ENCODE peak calls at places on chromosomes 16 and 17, in nine cellular contexts. Q is SK-N-SH, I is ovary, M is suprapubic skin, D is sigmoid colon, U is transverse colon, A is stomach, J is GM12878, P is upper lobe of left lung. G is an unnamed sample. For H3K27me3 and H3K9me3, the result is how much of the 10 kb centered on the place peaks cover.

GRCh38 chr17:34979650-34980352 is 511 bp upstream of the LIG3 start:
- DNase-seq in J (no peak), I (no peak), P (no peak), U (no peak), D (no peak), Q (no peak), A (no peak), M (no peak), G (no peak)

GRCh38 chr16:49048557-49048956 is 233.1 kb downstream of the CBLN1 start:
- DNase-seq in D (no peak), Q (no peak), J (no peak), U (no peak), A (no peak), I (no peak), M (no peak), P (no peak), G (no peak)

GRCh38 chr17:15462962-15463361 is 4.5 kb downstream of the CDRT4 start:
- DNase-seq in U (no peak), D (no peak), Q (no peak), P (no peak), I (peak), J (no peak), A (no peak), M (no peak), G (no peak)

GRCh38 chr16:87881327-87882200 is 12.3 kb upstream of the SLC7A5 start:
- DNase-seq in P (no peak), J (no peak), I (no peak), M (no peak), A (no peak), D (no peak), U (no peak), Q (no peak), G (no peak)

GRCh38 chr16:4365615-4366014 is 6.0 kb upstream of the VASN start:
- DNase-seq in I (no peak), Q (no peak), A (no peak), D (no peak), J (no peak), P (no peak), M (no peak), U (no peak), G (no peak)

GRCh38 chr16:69917739-69918138 is 33.4 kb upstream of the CLEC18A start:
- DNase-seq in A (no peak), Q (no peak), P (no peak), D (peak), J (no peak), I (peak), U (no peak), M (no peak), G (peak)

GRCh38 chr16:27920391-27920891 is 143.1 kb downstream of the GSG1L start:
- DNase-seq in I (no peak), A (no peak), M (no peak), U (no peak), J (no peak), D (no peak), P (no peak), Q (peak), G (no peak)

GRCh38 chr17:82258555-82258954 is 14.9 kb downstream of the CSNK1D start:
- DNase-seq in Q (no peak), A (no peak), J (no peak), I (no peak), U (no peak), P (no peak), D (no peak), M (no peak), G (no peak)

GRCh38 chr16:72666267-72666666 is 381.7 kb downstream of the ZFHX3 start:
- DNase-seq in Q (no peak), D (no peak), M (no peak), J (no peak), U (no peak), P (no peak), I (no peak), A (no peak), G (no peak)

GRCh38 chr17:54426287-54426886 is 474.3 kb upstream of the TOM1L1 start:
- DNase-seq in M (no peak), I (no peak), A (no peak), Q (peak), U (no peak), J (no peak), P (no peak), D (no peak), G (no peak)

GRCh38 chr17:36534117-36534880 is at the start of gene MYO19:
- DNase-seq in M (peak), I (peak), D (peak), P (peak), Q (peak), U (peak), A (peak), J (peak), G (peak)

GRCh38 chr17:60554377-60554788 is 28.3 kb upstream of the APPBP2 start:
- DNase-seq in D (no peak), A (peak), P (peak), M (no peak), U (no peak), I (no peak), J (no peak), Q (no peak), G (no peak)

GRCh38 chr16:53766304-53767016 is 62.5 kb downstream of the FTO start:
- DNase-seq in J (no peak), U (no peak), Q (no peak), M (no peak), A (no peak), I (no peak), D (no peak), P (no peak), G (no peak)

GRCh38 chr16:19785512-19786130 is 67.5 kb downstream of the IQCK start:
- DNase-seq in M (no peak), U (no peak), Q (no peak), I (no peak), D (no peak), P (no peak), A (no peak), J (no peak), G (peak)

GRCh38 chr16:2095315-2095853 is 40.3 kb downstream of the PKD1 start:
- DNase-seq in I (no peak), U (no peak), J (no peak), P (no peak), Q (no peak), M (no peak), D (no peak), A (no peak), G (no peak)

GRCh38 chr17:48241131-48241591 is 133.6 kb downstream of the SNX11 start:
- DNase-seq in M (no peak), D (peak), U (no peak), P (peak), Q (no peak), I (peak), A (no peak), J (peak), G (no peak)

GRCh38 chr16:17448640-17449638 is 21.8 kb downstream of the XYLT1 start:
- DNase-seq in Q (peak), M (no peak), D (no peak), J (no peak), U (peak), P (peak), A (no peak), I (no peak), G (peak)

GRCh38 chr16:23055481-23055880 is 93.8 kb downstream of the USP31 start:
- DNase-seq in A (no peak), U (no peak), Q (no peak), P (no peak), M (no peak), D (no peak), J (no peak), I (no peak), G (no peak)

GRCh38 chr16:62068747-62069146 is 32.5 kb upstream of the CDH8 start:
- DNase-seq in D (no peak), J (no peak), A (no peak), M (no peak), U (no peak), I (no peak), P (no peak), Q (peak), G (no peak)

GRCh38 chr17:80023261-80024205 is 12.1 kb downstream of the TBC1D16 start:
- DNase-seq in U (peak), M (no peak), J (no peak), Q (peak), A (no peak), D (no peak), I (no peak), P (no peak), G (no peak)

GRCh38 chr17:29131814-29132682 is 48.1 kb downstream of the MYO18A start:
- DNase-seq in M (no peak), I (no peak), P (no peak), J (no peak), A (no peak), U (no peak), Q (peak), D (no peak), G (no peak)

GRCh38 chr16:17224859-17225258 is 245.9 kb downstream of the XYLT1 start:
- DNase-seq in D (peak), A (peak), U (peak), P (peak), I (peak), Q (no peak), J (no peak), M (peak), G (peak)

GRCh38 chr17:33316733-33317132 is 23.6 kb upstream of the ASIC2 start:
- DNase-seq in M (no peak), A (no peak), U (no peak), J (no peak), D (no peak), P (no peak), I (no peak), Q (no peak), G (no peak)

GRCh38 chr16:57632568-57632967 is 4.1 kb downstream of the ADGRG1 start:
- DNase-seq in A (no peak), P (no peak), I (no peak), D (no peak), Q (no peak), M (no peak), J (no peak), U (no peak), G (no peak)

GRCh38 chr17:82551779-82552457 is 32.4 kb downstream of the FOXK2 start:
- DNase-seq in U (peak), D (peak), Q (peak), M (peak), P (peak), J (no peak), A (peak), I (peak), G (peak)

GRCh38 chr17:3796110-3796821 is 4.7 kb downstream of the ITGAE start:
- DNase-seq in Q (no peak), P (peak), D (no peak), M (no peak), J (peak), U (peak), A (peak), I (no peak), G (no peak)

GRCh38 chr17:6254036-6254435 is 180.9 kb downstream of the AIPL1 start:
- DNase-seq in P (no peak), J (no peak), D (no peak), A (no peak), M (no peak), U (no peak), I (no peak), Q (no peak), G (no peak)

GRCh38 chr17:62703776-62704380 is 76.4 kb downstream of the MRC2 start:
- DNase-seq in M (peak), P (peak), D (peak), I (peak), Q (peak), J (no peak), A (peak), U (peak), G (peak)

GRCh38 chr16:86927699-86928098 is 349.4 kb downstream of the FOXL1 start:
- DNase-seq in U (no peak), J (no peak), P (no peak), A (no peak), D (no peak), Q (no peak), M (no peak), I (no peak), G (no peak)

DNA sequence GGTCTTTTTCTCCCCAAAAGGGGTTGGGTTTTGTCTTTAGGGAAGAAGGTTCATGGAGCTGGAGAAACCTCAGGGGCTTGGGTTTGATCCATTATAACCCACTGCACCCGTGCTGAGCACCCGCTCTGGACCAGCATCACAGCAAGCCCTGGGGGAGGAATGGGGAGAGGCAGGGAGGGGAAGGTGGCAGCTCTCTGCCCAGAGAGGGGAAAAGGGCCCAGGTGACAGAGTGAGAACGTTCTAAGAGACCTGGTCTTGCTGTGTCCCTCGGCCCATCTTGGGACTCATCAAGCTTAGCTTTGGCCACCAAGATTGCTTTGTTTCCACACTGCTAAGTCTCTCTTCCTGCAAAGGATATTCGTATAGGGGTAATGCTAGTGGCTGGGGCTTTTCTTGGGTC is 38.2 kb upstream of the TAC4 start:
- DNase-seq in M (no peak), J (no peak), I (no peak), D (no peak), P (no peak), Q (no peak), A (no peak), U (no peak), G (no peak)
- H3K27me3 ChIP-seq in M (under half), J (under half), I (under half), D (half or more), P (under half), Q (half or more), A (under half), U (half or more), G (half or more)

GRCh38 chr17:75570034-75570676 is 17.4 kb upstream of the MYO15B start:
- DNase-seq in Q (no peak), I (no peak), A (no peak), D (peak), M (peak), J (no peak), U (no peak), P (no peak), G (no peak)
- TF ChIP-seq EP300 in Q (no peak), I (no peak), A (no peak), D (no peak), M (no peak), J (no peak), U (no peak), P (no peak), G (no peak)

GRCh38 chr17:21298056-21298982 is 13.8 kb downstream of the MAP2K3 start:
- DNase-seq in M (no peak), Q (no peak), A (no peak), I (no peak), J (no peak), P (no peak), U (no peak), D (no peak), G (no peak)

GRCh38 chr17:21299981-21300600 is 15.6 kb downstream of the MAP2K3 start:
- DNase-seq in P (no peak), Q (no peak), D (no peak), I (no peak), A (no peak), J (no peak), U (no peak), M (no peak), G (no peak)

GRCh38 chr17:21297597-21297996 is 13.1 kb downstream of the MAP2K3 start:
- DNase-seq in Q (peak), J (no peak), P (no peak), M (no peak), I (no peak), D (peak), U (no peak), A (no peak), G (no peak)

GRCh38 chr17:21300601-21301571 is 16.4 kb downstream of the MAP2K3 start:
- DNase-seq in Q (no peak), A (no peak), U (no peak), M (no peak), J (no peak), D (peak), I (no peak), P (no peak), G (no peak)

DNA sequence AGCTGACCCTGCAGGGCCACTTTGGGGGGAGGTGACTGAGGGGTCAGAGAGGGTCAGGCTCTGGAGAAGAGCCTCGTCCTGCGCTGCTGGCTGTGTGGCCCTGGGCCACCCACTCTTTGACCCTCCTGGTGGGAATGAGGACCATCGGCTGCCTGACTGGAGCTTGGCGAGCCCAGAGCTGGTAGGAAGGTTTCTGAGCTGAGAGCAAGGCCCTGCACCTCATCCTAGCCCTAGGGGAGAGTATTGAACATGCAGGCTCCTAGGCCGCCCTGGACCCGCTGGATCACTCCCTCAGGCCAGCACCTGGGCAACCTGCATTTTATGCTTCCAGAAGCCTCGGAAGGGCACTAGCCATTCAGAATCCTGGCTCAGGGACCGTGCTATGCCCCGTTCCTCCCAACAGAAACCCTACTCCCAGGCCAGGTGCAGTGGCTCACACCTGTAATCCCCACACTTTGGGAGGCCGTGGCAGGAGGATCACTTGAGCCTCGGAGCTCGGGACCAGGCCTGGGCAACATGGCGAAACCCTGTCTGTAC is 14.5 kb downstream of the MAP2K3 start:
- DNase-seq in M (no peak), I (no peak), A (no peak), P (no peak), U (no peak), D (peak), J (no peak), Q (no peak), G (no peak)
- H3K9me3 ChIP-seq in M (under half), I (under half), A (under half), P (under half), U (under half), D (under half), J (under half), Q (under half), G (under half)

GRCh38 chr16:15835136-15835878 is 21.5 kb downstream of the MYH11 start:
- DNase-seq in D (no peak), M (no peak), I (no peak), A (no peak), J (peak), Q (no peak), U (no peak), P (no peak), G (no peak)
- H3K27me3 ChIP-seq in D (under half), M (under half), I (under half), A (under half), J (under half), Q (under half), U (under half), P (under half), G (under half)

GRCh38 chr17:44899074-44899782 is at the start of gene EFTUD2:
- DNase-seq in I (peak), M (peak), D (peak), Q (peak), U (peak), J (peak), A (peak), P (peak), G (peak)

GRCh38 chr17:44901323-44901965 is 2.2 kb upstream of the EFTUD2 start:
- DNase-seq in Q (no peak), J (no peak), M (peak), I (no peak), A (no peak), U (no peak), D (no peak), P (no peak), G (no peak)

GRCh38 chr17:44898768-44899073 is 524 bp downstream of the EFTUD2 start:
- DNase-seq in U (no peak), P (peak), M (no peak), A (no peak), I (no peak), J (no peak), D (no peak), Q (no peak), G (no peak)

GRCh38 chr17:44902135-44902760 is 3.0 kb upstream of the EFTUD2 start:
- DNase-seq in A (no peak), J (no peak), I (no peak), M (peak), D (no peak), Q (no peak), P (no peak), U (no peak), G (no peak)

GRCh38 chr17:44900894-44901293 is 1.6 kb upstream of the EFTUD2 start:
- DNase-seq in J (no peak), M (peak), U (no peak), P (no peak), D (peak), A (no peak), I (no peak), Q (no peak), G (no peak)
- TF ChIP-seq EP300 in J (no peak), M (no peak), U (no peak), P (no peak), D (no peak), A (no peak), I (no peak), Q (no peak), G (no peak)

GRCh38 chr16:83837566-83837965 is 29.8 kb downstream of the HSBP1 start:
- DNase-seq in I (no peak), M (peak), J (no peak), U (no peak), D (peak), P (no peak), Q (no peak), A (no peak), G (no peak)
- H3K9me3 ChIP-seq in I (under half), M (under half), J (under half), U (under half), D (under half), P (under half), Q (under half), A (under half), G (under half)

GRCh38 chr17:38560503-38561318 is 45.0 kb downstream of the SRCIN1 start:
- DNase-seq in P (no peak), Q (no peak), A (no peak), M (peak), D (no peak), U (no peak), I (no peak), J (no peak), G (no peak)

GRCh38 chr17:38562903-38563302 is 42.8 kb downstream of the SRCIN1 start:
- DNase-seq in D (no peak), U (no peak), A (no peak), P (no peak), Q (no peak), I (no peak), J (no peak), M (no peak), G (no peak)

GRCh38 chr17:38562215-38562569 is 43.6 kb downstream of the SRCIN1 start:
- DNase-seq in I (no peak), D (no peak), Q (no peak), J (no peak), M (no peak), U (no peak), A (no peak), P (no peak), G (no peak)

GRCh38 chr17:38559880-38560230 is 45.9 kb downstream of the SRCIN1 start:
- DNase-seq in P (no peak), M (no peak), J (no peak), A (no peak), D (no peak), Q (no peak), I (no peak), U (no peak), G (no peak)

DNA sequence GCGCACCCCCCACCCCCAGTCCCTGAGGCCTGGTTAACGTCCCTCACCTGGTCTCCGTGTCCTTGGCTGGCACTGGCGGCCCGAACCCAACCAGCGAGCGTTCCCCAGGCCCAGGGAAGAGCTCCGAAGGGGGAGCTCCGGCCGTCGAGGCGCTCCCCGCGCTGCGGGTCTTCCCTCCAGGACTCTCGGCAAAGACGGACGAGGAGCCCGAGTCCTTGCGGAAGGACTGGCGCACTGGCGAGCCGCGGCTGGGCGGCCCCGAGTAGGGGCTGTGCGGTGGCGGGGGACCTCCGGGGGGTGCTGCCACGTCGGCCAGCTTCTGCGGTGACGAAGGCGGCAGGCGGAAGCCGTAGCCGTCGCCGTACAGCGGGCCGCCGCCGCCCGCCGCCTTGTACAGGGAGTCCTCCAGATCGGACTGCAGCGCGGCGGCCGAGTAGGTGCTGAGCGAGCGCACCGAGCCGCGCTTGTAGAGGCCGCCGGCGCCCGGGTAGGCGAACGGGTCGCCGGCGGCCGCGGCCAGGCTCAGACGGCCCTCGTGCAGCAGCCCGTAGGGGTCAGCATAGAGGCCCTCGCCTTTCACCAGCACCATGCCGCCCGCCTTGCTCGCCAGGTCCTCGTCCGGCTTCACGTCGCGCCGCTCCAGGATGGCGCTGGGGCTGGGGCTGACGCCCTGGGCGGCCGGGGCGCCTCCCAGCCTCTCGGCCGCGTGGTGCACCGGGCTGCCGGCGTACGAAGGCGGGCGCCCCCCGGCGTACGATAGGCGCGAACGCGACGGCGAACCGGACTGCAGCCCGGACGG is 44.1 kb downstream of the SRCIN1 start:
- DNase-seq in P (no peak), J (no peak), A (no peak), U (no peak), M (no peak), I (no peak), D (no peak), Q (no peak), G (no peak)
- H3K27me3 ChIP-seq in P (half or more), J (under half), A (under half), U (half or more), M (half or more), I (under half), D (half or more), Q (under half), G (half or more)

GRCh38 chr17:57657211-57657610 is 87.9 kb downstream of the CCDC182 start:
- DNase-seq in M (no peak), P (no peak), Q (no peak), A (no peak), D (no peak), U (no peak), I (no peak), J (no peak), G (no peak)
- TF ChIP-seq EP300 in M (no peak), P (no peak), Q (no peak), A (no peak), D (no peak), U (no peak), I (no peak), J (no peak), G (no peak)

G was measured in tibial nerve.